ENCODE peak calls at places on chromosomes 4 and X, in six cellular contexts. R is AG10803, V is fibroblast of lung, F is ovary, P is Peyer's patch, M is psoas muscle. S is an unnamed sample.
A peak's percentile ranks its signal among the peaks of the same experiment; 100 is the strongest.

GRCh38 chr4:86917212-86918039 is 17.4 kb upstream of the AFF1 start:
- DNase-seq in F (no peak), V (no peak), R (no peak), M (no peak), P (no peak), S (no peak)

GRCh38 chr4:89134775-89135319 is 23.5 kb downstream of the TIGD2 start:
- DNase-seq in P (no peak), M (no peak), F (peak; percentile 15), R (peak; percentile 89), V (peak; percentile 87), S (peak; percentile 86)

GRCh38 chr4:48483777-48484493 is 792 bp downstream of the SLC10A4 start:
- DNase-seq in V (no peak), M (peak; percentile 22), P (no peak), R (no peak), F (no peak), S (no peak)

GRCh38 chrX:38282044-38282443 is 45.3 kb downstream of the RPGR start:
- DNase-seq in P (no peak), M (no peak), V (peak; percentile 47), F (no peak), R (peak; percentile 25), S (no peak)

GRCh38 chr4:163679189-163679588 is 184.7 kb downstream of the TMA16 start:
- DNase-seq in F (no peak), P (peak; percentile 27), R (no peak), V (peak; percentile 46), M (no peak), S (no peak)

GRCh38 chr4:169851750-169852149 is 94.0 kb upstream of the HPF1 start:
- DNase-seq in V (no peak), M (no peak), P (no peak), F (no peak), R (no peak), S (no peak)

GRCh38 chr4:133320576-133321170 is 171.6 kb downstream of the PCDH10 start:
- DNase-seq in R (no peak), F (no peak), V (peak; percentile 42), M (no peak), P (no peak), S (no peak)

GRCh38 chr4:4667643-4668081 is 125.8 kb upstream of the STX18 start:
- DNase-seq in P (no peak), M (no peak), V (no peak), R (peak; percentile 78), F (no peak), S (no peak)

GRCh38 chrX:15789979-15790765 is at the start of gene ZRSR2:
- DNase-seq in F (peak; percentile 80), P (peak; percentile 93), R (peak; percentile 56), M (peak; percentile 87), V (peak; percentile 60), S (peak; percentile 66)

GRCh38 chr4:76305971-76306881 is at the start of gene STBD1:
- DNase-seq in F (peak; percentile 74), R (peak; percentile 60), V (peak; percentile 61), M (peak; percentile 83), P (no peak), S (peak; percentile 53)

GRCh38 chr4:186775867-186776266 is 52.2 kb upstream of the FAT1 start:
- DNase-seq in F (no peak), R (peak; percentile 42), P (no peak), M (no peak), V (no peak), S (no peak)

GRCh38 chr4:51843309-51844156 is 580 bp downstream of the DCUN1D4 start:
- DNase-seq in V (peak; percentile 71), P (peak; percentile 61), M (peak; percentile 80), F (peak; percentile 74), R (peak; percentile 71), S (peak; percentile 56)

GRCh38 chrX:119008122-119008744 is 33.8 kb downstream of the LONRF3 start:
- DNase-seq in F (no peak), R (peak; percentile 18), P (no peak), M (peak; percentile 23), V (peak; percentile 29), S (peak; percentile 12)
- TF ChIP-seq CTCF in F (no peak), R (peak; percentile 74), P (peak; percentile 49), M (peak; percentile 49), V (peak; percentile 62), S (peak; percentile 55)

GRCh38 chrX:103330601-103331397 is 760 bp downstream of the TCEAL7 start:
- DNase-seq in F (no peak), V (peak; percentile 1), M (no peak), R (no peak), P (no peak), S (no peak)
- H3K4me3 ChIP-seq in F (peak overlapping the region; percentile 19), V (peak overlapping the region; percentile 59), M (peak overlapping the region; percentile 30), R (peak overlapping the region; percentile 43), P (no peak overlapping the region), S (peak overlapping the region; percentile 66)

DNA sequence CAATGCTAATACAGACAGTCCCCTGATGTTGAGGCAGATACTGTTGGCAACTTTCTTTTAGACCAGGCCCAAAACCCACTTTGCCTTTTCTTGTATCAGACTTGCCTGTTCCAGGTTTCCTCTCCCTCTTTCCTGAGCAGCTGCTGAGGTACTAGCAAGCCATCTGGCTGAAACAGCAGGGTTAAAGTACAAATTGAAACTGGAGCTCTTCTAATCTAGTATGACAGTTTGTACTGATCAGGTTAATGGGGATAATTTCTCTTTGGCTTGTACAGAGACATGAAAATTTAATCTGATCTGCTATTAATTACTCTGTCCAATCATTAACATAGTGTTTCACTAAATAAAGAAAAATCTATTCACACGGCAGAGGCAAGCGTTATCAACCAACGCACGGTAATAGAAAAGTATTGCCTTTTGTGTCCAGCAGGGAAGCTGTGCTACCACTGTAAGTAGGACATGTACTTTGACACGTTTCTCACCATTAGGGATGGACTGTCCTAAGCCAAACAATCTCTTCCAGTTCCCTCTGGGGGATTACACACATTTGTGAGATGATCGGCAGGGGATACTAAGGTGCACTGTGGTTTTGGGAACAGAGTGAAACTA is 71.1 kb downstream of the IGSF1 start:
- DNase-seq in P (no peak), V (no peak), M (no peak), F (no peak), R (no peak), S (no peak)
- TF ChIP-seq CTCF in P (no peak), V (no peak), M (no peak), F (no peak), R (no peak), S (no peak)

GRCh38 chr4:140092094-140092820 is 61.7 kb downstream of the MAML3 start:
- DNase-seq in R (no peak), P (peak; percentile 17), M (peak; percentile 27), V (no peak), F (no peak), S (no peak)
- H3K4me3 ChIP-seq in R (peak overlapping the region; percentile 49), P (no peak overlapping the region), M (peak overlapping the region; percentile 62), V (peak overlapping the region; percentile 48), F (peak overlapping the region; percentile 34), S (peak overlapping the region; percentile 25)

S was measured in foreskin fibroblast.